ENCODE peak calls at places on chromosome 19, in ten cellular contexts. R is upper lobe of left lung; T is CD4-positive, alpha-beta memory T cell; F is right lobe of liver; Y is tibial nerve; V is CD4-positive, CD25-positive, alpha-beta regulatory T cell; U is IMR-90; L is small intestine; I is psoas muscle; J is GM23248. N is an unnamed sample. For H3K9me3, the result is how much of the 10 kb centered on the place peaks cover.

GRCh38 chr19:16039081-16039480 is 37.2 kb upstream of the TPM4 start:
- DNase-seq in R (peak), T (no peak), F (no peak), Y (no peak), V (no peak), U (no peak), L (no peak), I (no peak), J (no peak), N (no peak)

GRCh38 chr19:55621673-55622231 is 2.6 kb downstream of the ZNF784 start:
- DNase-seq in R (peak), T (no peak), F (no peak), Y (no peak), V (no peak), U (no peak), L (no peak), I (no peak), J (no peak), N (peak)

GRCh38 chr19:19820774-19821315 is 705 bp downstream of the ZNF506 start:
- DNase-seq in R (no peak), T (peak), F (no peak), Y (no peak), V (no peak), U (no peak), L (no peak), I (no peak), J (peak), N (no peak)

GRCh38 chr19:47663911-47664771 is 49.1 kb upstream of the EHD2 start:
- DNase-seq in R (peak), T (no peak), F (peak), Y (peak), V (no peak), U (peak), L (peak), I (peak), J (peak), N (peak)

GRCh38 chr19:6551607-6552450 is 21.0 kb downstream of the TNFSF9 start:
- DNase-seq in R (peak), T (peak), F (no peak), Y (no peak), V (peak), U (no peak), L (peak), I (no peak), J (peak), N (no peak)

GRCh38 chr19:49954092-49954825 is 6.7 kb downstream of the SIGLEC11 start:
- DNase-seq in R (no peak), T (no peak), F (no peak), Y (no peak), V (no peak), U (peak), L (no peak), I (no peak), J (peak), N (no peak)

GRCh38 chr19:17739121-17739875 is 12.0 kb upstream of the FCHO1 start:
- DNase-seq in R (no peak), T (no peak), F (no peak), Y (no peak), V (no peak), U (no peak), L (no peak), I (no peak), J (no peak), N (no peak)

GRCh38 chr19:2446390-2446789 is 10.4 kb downstream of the LMNB2 start:
- DNase-seq in R (peak), T (no peak), F (no peak), Y (no peak), V (peak), U (no peak), L (no peak), I (peak), J (no peak), N (no peak)

GRCh38 chr19:10299545-10300458 is 9.8 kb downstream of the ZGLP1 start:
- DNase-seq in R (no peak), T (no peak), F (no peak), Y (no peak), V (no peak), U (no peak), L (no peak), I (no peak), J (no peak), N (no peak)

GRCh38 chr19:23481043-23481442 is 85.8 kb upstream of the ZNF91 start:
- DNase-seq in R (no peak), T (no peak), F (no peak), Y (no peak), V (no peak), U (no peak), L (no peak), I (no peak), J (no peak), N (no peak)
- H3K9me3 ChIP-seq in R (under half), T (under half), F (under half), Y (under half), V (under half), U (under half), L (under half), I (under half), J (under half), N (under half)

GRCh38 chr19:32870981-32871451 is 1.4 kb upstream of the SLC7A9 start:
- DNase-seq in R (peak), T (no peak), F (no peak), Y (no peak), V (no peak), U (no peak), L (no peak), I (no peak), J (no peak), N (peak)
- H3K27ac ChIP-seq in R (no peak), T (no peak), F (no peak), Y (no peak), V (no peak), U (no peak), L (no peak), I (no peak), J (no peak), N (no peak)

DNA sequence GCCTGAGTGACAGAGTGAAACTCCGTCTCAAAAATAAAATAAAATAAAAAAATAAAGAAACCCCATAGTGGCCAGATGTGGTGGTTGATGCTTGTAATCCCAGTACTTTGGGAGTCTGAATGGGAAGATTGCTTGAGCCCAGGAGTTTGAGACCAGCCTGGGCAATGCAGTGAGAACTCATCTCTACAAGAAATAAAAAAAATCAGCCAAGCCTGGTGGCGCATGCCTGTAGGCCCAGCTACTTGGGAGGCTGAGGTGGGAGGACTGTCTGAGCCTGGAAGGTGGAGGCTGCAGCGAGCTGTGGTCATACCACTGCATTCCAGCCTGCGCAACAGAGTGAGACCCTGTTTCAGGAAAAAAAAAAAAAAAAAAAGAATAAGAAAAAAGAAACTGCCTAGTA is 53.8 kb downstream of the ZNF627 start:
- DNase-seq in R (no peak), T (no peak), F (no peak), Y (no peak), V (no peak), U (no peak), L (no peak), I (no peak), J (no peak), N (no peak)
- H3K9me3 ChIP-seq in R (under half), T (under half), F (under half), Y (under half), V (under half), U (under half), L (under half), I (under half), J (under half), N (under half)

GRCh38 chr19:13102666-13103584 is at the start of gene LYL1:
- DNase-seq in R (peak), T (no peak), F (peak), Y (no peak), V (no peak), U (no peak), L (peak), I (peak), J (no peak), N (peak)
- H3K27ac ChIP-seq in R (peak), T (peak), F (peak), Y (peak), V (peak), U (peak), L (peak), I (peak), J (no peak), N (peak)

N was measured in upper lobe of right lung.